ENCODE peak calls at places on chromosomes 16 and 17, in eight cellular contexts. One of them, this sample, is unnamed.

GRCh38 chr16:23101012-23101550 is 48.2 kb downstream of the USP31 start:
- DNase-seq in fibroblast of lung: no peak
- DNase-seq in B cell: no peak
- DNase-seq in CD8-positive, alpha-beta T cell: no peak
- DNase-seq in H9: no peak
- DNase-seq in epithelial cell of esophagus: no peak
- DNase-seq in transverse colon: no peak
- DNase-seq in DND-41: no peak
- DNase-seq in this sample: no peak

GRCh38 chr17:18056214-18056613 is 17.0 kb downstream of the GID4 start:
- DNase-seq in H9: no peak
- DNase-seq in fibroblast of lung: no peak
- DNase-seq in CD8-positive, alpha-beta T cell: no peak
- DNase-seq in transverse colon: no peak
- DNase-seq in epithelial cell of esophagus: no peak
- DNase-seq in B cell: no peak
- DNase-seq in DND-41: no peak
- DNase-seq in this sample: no peak

GRCh38 chr17:18191967-18192366 is 8.3 kb downstream of the ALKBH5 start:
- DNase-seq in transverse colon: no peak
- DNase-seq in fibroblast of lung: no peak
- DNase-seq in CD8-positive, alpha-beta T cell: no peak
- DNase-seq in H9: peak; percentile 48
- DNase-seq in B cell: no peak
- DNase-seq in epithelial cell of esophagus: no peak
- DNase-seq in DND-41: no peak
- DNase-seq in this sample: no peak

GRCh38 chr17:65463242-65463641 is 98.2 kb downstream of the AXIN2 start:
- DNase-seq in transverse colon: no peak
- DNase-seq in CD8-positive, alpha-beta T cell: no peak
- DNase-seq in B cell: no peak
- DNase-seq in epithelial cell of esophagus: peak; percentile 5
- DNase-seq in H9: no peak
- DNase-seq in DND-41: no peak
- DNase-seq in fibroblast of lung: peak; percentile 94
- DNase-seq in this sample: no peak

GRCh38 chr16:64627288-64627687 is 494.6 kb downstream of the CDH11 start:
- DNase-seq in DND-41: no peak
- DNase-seq in B cell: no peak
- DNase-seq in transverse colon: no peak
- DNase-seq in H9: peak; percentile 64
- DNase-seq in epithelial cell of esophagus: peak; percentile 3
- DNase-seq in CD8-positive, alpha-beta T cell: no peak
- DNase-seq in fibroblast of lung: no peak
- DNase-seq in this sample: no peak

GRCh38 chr17:48328457-48328856 is 101.6 kb downstream of the SKAP1 start:
- DNase-seq in DND-41: no peak
- DNase-seq in B cell: no peak
- DNase-seq in transverse colon: no peak
- DNase-seq in H9: no peak
- DNase-seq in epithelial cell of esophagus: no peak
- DNase-seq in fibroblast of lung: no peak
- DNase-seq in CD8-positive, alpha-beta T cell: no peak
- DNase-seq in this sample: no peak

GRCh38 chr16:68921654-68922053 is 78.3 kb downstream of the TANGO6 start:
- DNase-seq in transverse colon: peak; percentile 38
- DNase-seq in fibroblast of lung: peak; percentile 47
- DNase-seq in CD8-positive, alpha-beta T cell: no peak
- DNase-seq in epithelial cell of esophagus: peak; percentile 99
- DNase-seq in B cell: no peak
- DNase-seq in H9: no peak
- DNase-seq in DND-41: no peak
- DNase-seq in this sample: no peak

GRCh38 chr17:64387545-64388171 is 3.0 kb downstream of the PECAM1 start:
- DNase-seq in transverse colon: no peak
- DNase-seq in DND-41: no peak
- DNase-seq in fibroblast of lung: no peak
- DNase-seq in H9: no peak
- DNase-seq in epithelial cell of esophagus: no peak
- DNase-seq in B cell: no peak
- DNase-seq in CD8-positive, alpha-beta T cell: no peak
- DNase-seq in this sample: no peak

GRCh38 chr17:5241861-5242671 is 7.4 kb upstream of the SCIMP start:
- DNase-seq in transverse colon: peak; percentile 27
- DNase-seq in B cell: peak; percentile 63
- DNase-seq in epithelial cell of esophagus: peak; percentile 67
- DNase-seq in DND-41: no peak
- DNase-seq in fibroblast of lung: no peak
- DNase-seq in H9: no peak
- DNase-seq in CD8-positive, alpha-beta T cell: no peak
- DNase-seq in this sample: no peak

GRCh38 chr17:571224-571623 is 143.4 kb downstream of the VPS53 start:
- DNase-seq in transverse colon: no peak
- DNase-seq in CD8-positive, alpha-beta T cell: no peak
- DNase-seq in fibroblast of lung: no peak
- DNase-seq in DND-41: no peak
- DNase-seq in B cell: no peak
- DNase-seq in epithelial cell of esophagus: no peak
- DNase-seq in H9: no peak
- DNase-seq in this sample: no peak

GRCh38 chr16:50309156-50309526 is 42.8 kb downstream of the ADCY7 start:
- DNase-seq in H9: no peak
- DNase-seq in DND-41: no peak
- DNase-seq in B cell: no peak
- DNase-seq in epithelial cell of esophagus: no peak
- DNase-seq in transverse colon: no peak
- DNase-seq in CD8-positive, alpha-beta T cell: no peak
- DNase-seq in fibroblast of lung: no peak
- DNase-seq in this sample: no peak

GRCh38 chr17:951388-952132 is 28.0 kb downstream of the NXN start:
- DNase-seq in DND-41: no peak
- DNase-seq in H9: peak; percentile 94
- DNase-seq in epithelial cell of esophagus: peak; percentile 63
- DNase-seq in transverse colon: peak; percentile 40
- DNase-seq in CD8-positive, alpha-beta T cell: no peak
- DNase-seq in B cell: no peak
- DNase-seq in fibroblast of lung: peak; percentile 76
- DNase-seq in this sample: peak; percentile 44

GRCh38 chr16:64196444-64196843 is 925.4 kb downstream of the CDH11 start:
- DNase-seq in fibroblast of lung: peak; percentile 77
- DNase-seq in transverse colon: no peak
- DNase-seq in H9: no peak
- DNase-seq in B cell: no peak
- DNase-seq in DND-41: no peak
- DNase-seq in epithelial cell of esophagus: no peak
- DNase-seq in CD8-positive, alpha-beta T cell: no peak
- DNase-seq in this sample: no peak

GRCh38 chr17:16923097-16923903 is 48.6 kb downstream of the TNFRSF13B start:
- DNase-seq in epithelial cell of esophagus: no peak
- DNase-seq in fibroblast of lung: no peak
- DNase-seq in transverse colon: peak; percentile 2
- DNase-seq in H9: no peak
- DNase-seq in CD8-positive, alpha-beta T cell: no peak
- DNase-seq in B cell: no peak
- DNase-seq in DND-41: no peak
- DNase-seq in this sample: no peak

GRCh38 chr16:50967827-50968612 is 183.1 kb downstream of the SALL1 start:
- DNase-seq in DND-41: no peak
- DNase-seq in H9: no peak
- DNase-seq in fibroblast of lung: no peak
- DNase-seq in B cell: no peak
- DNase-seq in CD8-positive, alpha-beta T cell: no peak
- DNase-seq in transverse colon: no peak
- DNase-seq in epithelial cell of esophagus: no peak
- DNase-seq in this sample: no peak

GRCh38 chr17:19365833-19366636 is 3.5 kb upstream of the B9D1 start:
- DNase-seq in epithelial cell of esophagus: no peak
- DNase-seq in transverse colon: no peak
- DNase-seq in fibroblast of lung: no peak
- DNase-seq in CD8-positive, alpha-beta T cell: no peak
- DNase-seq in B cell: no peak
- DNase-seq in H9: no peak
- DNase-seq in DND-41: no peak
- DNase-seq in this sample: no peak

GRCh38 chr16:85635545-85636140 is 22.5 kb downstream of the GSE1 start:
- DNase-seq in DND-41: no peak
- DNase-seq in transverse colon: no peak
- DNase-seq in H9: no peak
- DNase-seq in B cell: no peak
- DNase-seq in CD8-positive, alpha-beta T cell: no peak
- DNase-seq in epithelial cell of esophagus: peak; percentile 79
- DNase-seq in fibroblast of lung: no peak
- DNase-seq in this sample: no peak

GRCh38 chr16:51167170-51167710 is 16.2 kb upstream of the SALL1 start:
- DNase-seq in H9: no peak
- DNase-seq in fibroblast of lung: no peak
- DNase-seq in transverse colon: no peak
- DNase-seq in CD8-positive, alpha-beta T cell: no peak
- DNase-seq in epithelial cell of esophagus: peak; percentile 55
- DNase-seq in B cell: no peak
- DNase-seq in DND-41: no peak
- DNase-seq in this sample: no peak

GRCh38 chr17:51000835-51001638 is 119.6 kb downstream of the SPAG9 start:
- DNase-seq in fibroblast of lung: peak; percentile 87
- DNase-seq in B cell: peak; percentile 43
- DNase-seq in H9: no peak
- DNase-seq in transverse colon: no peak
- DNase-seq in CD8-positive, alpha-beta T cell: no peak
- DNase-seq in DND-41: peak; percentile 21
- DNase-seq in epithelial cell of esophagus: peak; percentile 67
- DNase-seq in this sample: no peak

DNA sequence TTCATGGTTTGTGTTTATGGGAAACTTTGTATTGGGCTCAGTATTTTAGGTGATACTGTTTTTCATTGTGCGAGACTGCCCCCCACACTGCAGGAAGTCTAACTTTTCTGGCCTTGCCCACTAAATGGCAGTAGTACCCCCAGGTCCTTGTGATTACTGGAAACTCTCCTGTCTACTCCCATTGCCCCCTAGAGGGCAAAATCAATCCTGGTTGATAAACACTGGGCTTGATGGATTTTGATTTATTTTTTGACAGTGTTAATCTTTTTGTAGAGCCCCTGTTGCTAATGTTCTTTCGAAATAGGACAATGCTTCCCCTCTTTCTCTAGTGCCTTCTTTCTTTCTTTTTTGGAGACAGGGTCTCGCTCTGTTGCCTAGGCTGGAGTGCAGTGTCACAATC is 15.5 kb downstream of the METTL9 start:
- DNase-seq in fibroblast of lung: no peak
- DNase-seq in H9: no peak
- DNase-seq in epithelial cell of esophagus: no peak
- DNase-seq in CD8-positive, alpha-beta T cell: no peak
- DNase-seq in DND-41: no peak
- DNase-seq in transverse colon: no peak
- DNase-seq in B cell: no peak
- DNase-seq in this sample: no peak
- TF ChIP-seq CTCF in fibroblast of lung: no peak
- TF ChIP-seq CTCF in H9: peak; percentile 56
- TF ChIP-seq CTCF in epithelial cell of esophagus: peak; percentile 9
- TF ChIP-seq CTCF in CD8-positive, alpha-beta T cell: no peak
- TF ChIP-seq CTCF in DND-41: peak; percentile 36
- TF ChIP-seq CTCF in transverse colon: no peak
- TF ChIP-seq CTCF in B cell: no peak
- TF ChIP-seq CTCF in this sample: no peak

DNA sequence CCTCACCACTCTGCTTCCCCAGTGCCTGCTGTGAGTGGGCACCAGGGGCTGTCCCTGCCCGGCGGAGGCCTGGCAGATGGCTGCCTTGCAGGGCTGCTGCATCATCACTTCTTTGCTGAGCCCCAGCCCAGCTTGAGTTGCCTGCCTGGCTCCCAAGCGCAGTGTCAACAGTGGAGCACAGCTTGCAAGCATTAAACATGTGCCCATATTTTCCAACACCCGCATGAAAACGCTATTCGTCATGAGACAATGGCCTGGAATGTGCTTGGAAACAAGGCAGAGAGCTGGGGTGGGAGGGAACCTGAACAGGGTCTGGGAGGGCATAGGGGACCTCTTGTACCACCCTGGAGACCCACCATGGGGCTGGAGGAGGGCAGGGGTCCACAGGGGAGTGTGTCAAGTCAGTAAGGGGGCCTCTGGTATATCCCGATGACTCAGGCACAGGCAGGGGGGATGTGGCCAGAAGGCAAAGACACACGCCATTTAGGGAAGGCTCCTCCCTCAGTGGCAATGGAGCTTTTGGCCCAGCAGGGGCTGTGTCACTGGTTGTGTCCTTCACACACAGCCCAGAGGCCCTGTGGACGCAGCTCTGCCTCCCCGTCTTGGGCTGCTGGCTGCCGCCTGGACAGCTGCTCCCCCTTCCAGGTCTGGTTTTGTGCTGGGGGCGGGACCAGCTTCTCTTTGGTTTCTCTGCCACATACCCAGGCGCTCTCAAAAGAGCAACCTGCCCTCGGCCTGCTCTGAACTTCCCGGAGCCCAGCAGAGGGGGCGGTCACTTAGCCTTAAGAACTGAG is 17.4 kb upstream of the MTSS2 start:
- DNase-seq in H9: peak; percentile 68
- DNase-seq in B cell: no peak
- DNase-seq in transverse colon: peak; percentile 47
- DNase-seq in DND-41: no peak
- DNase-seq in epithelial cell of esophagus: no peak
- DNase-seq in CD8-positive, alpha-beta T cell: no peak
- DNase-seq in fibroblast of lung: peak; percentile 94
- DNase-seq in this sample: peak; percentile 67
- TF ChIP-seq CTCF in H9: peak; percentile 37
- TF ChIP-seq CTCF in B cell: no peak
- TF ChIP-seq CTCF in transverse colon: no peak
- TF ChIP-seq CTCF in DND-41: no peak
- TF ChIP-seq CTCF in epithelial cell of esophagus: no peak
- TF ChIP-seq CTCF in CD8-positive, alpha-beta T cell: no peak
- TF ChIP-seq CTCF in fibroblast of lung: peak; percentile 57
- TF ChIP-seq CTCF in this sample: no peak

GRCh38 chr16:48901712-48902374 is 291.9 kb upstream of the N4BP1 start:
- DNase-seq in fibroblast of lung: peak; percentile 0
- DNase-seq in DND-41: no peak
- DNase-seq in CD8-positive, alpha-beta T cell: no peak
- DNase-seq in epithelial cell of esophagus: no peak
- DNase-seq in B cell: no peak
- DNase-seq in transverse colon: no peak
- DNase-seq in H9: peak; percentile 24
- DNase-seq in this sample: peak; percentile 33
- TF ChIP-seq CTCF in fibroblast of lung: peak; percentile 7
- TF ChIP-seq CTCF in DND-41: peak; percentile 15
- TF ChIP-seq CTCF in CD8-positive, alpha-beta T cell: no peak
- TF ChIP-seq CTCF in epithelial cell of esophagus: no peak
- TF ChIP-seq CTCF in B cell: no peak
- TF ChIP-seq CTCF in transverse colon: no peak
- TF ChIP-seq CTCF in H9: peak; percentile 55
- TF ChIP-seq CTCF in this sample: peak; percentile 30

GRCh38 chr17:75030161-75030560 is 16.6 kb downstream of the ATP5PD start:
- DNase-seq in epithelial cell of esophagus: no peak
- DNase-seq in B cell: no peak
- DNase-seq in CD8-positive, alpha-beta T cell: no peak
- DNase-seq in H9: no peak
- DNase-seq in fibroblast of lung: no peak
- DNase-seq in DND-41: no peak
- DNase-seq in transverse colon: no peak
- DNase-seq in this sample: no peak
- TF ChIP-seq CTCF in epithelial cell of esophagus: no peak
- TF ChIP-seq CTCF in B cell: no peak
- TF ChIP-seq CTCF in CD8-positive, alpha-beta T cell: no peak
- TF ChIP-seq CTCF in H9: no peak
- TF ChIP-seq CTCF in fibroblast of lung: no peak
- TF ChIP-seq CTCF in DND-41: no peak
- TF ChIP-seq CTCF in transverse colon: no peak
- TF ChIP-seq CTCF in this sample: no peak